ENCODE peak calls at places on chromosomes 13 and 19, in ten cellular contexts. X is central memory CD4-positive, alpha-beta T cell; M is stimulated activated CD8-positive, alpha-beta memory T cell treated with anti-CD3 and anti-CD28 coated beads, Interleukin-4, amount 100 ng/mL, for 1 hour; Y is stimulated activated CD4-positive, alpha-beta T cell treated with anti-CD3 and anti-CD28 coated beads, Interleukin-4, amount 100 ng/mL, for 1 hour; L is T-helper 2 cell; A is PC-3; J is HFFc6; B is fibroblast of gingiva; P is retinal pigment epithelial cell; S is ELR. C is an unnamed sample.

GRCh38 chr19:47057328-47057727 is 8.9 kb upstream of the TMEM160 start:
- DNase-seq in S (peak; percentile 46), L (no peak), B (no peak), M (no peak), X (no peak), J (peak; percentile 23), Y (no peak), A (no peak), P (no peak), C (no peak)

GRCh38 chr19:5718579-5719273 is 1.2 kb downstream of the LONP1 start:
- DNase-seq in A (peak; percentile 67), L (peak; percentile 52), X (no peak), B (peak; percentile 68), S (peak; percentile 86), P (peak; percentile 30), Y (peak; percentile 53), J (peak; percentile 63), M (no peak), C (no peak)

GRCh38 chr13:41708648-41709175 is 251.4 kb downstream of the RGCC start:
- DNase-seq in M (no peak), P (no peak), J (no peak), X (no peak), Y (no peak), B (peak; percentile 30), L (no peak), S (no peak), A (no peak), C (no peak)

GRCh38 chr13:26583662-26584061 is 26.2 kb downstream of the WASF3 start:
- DNase-seq in S (peak; percentile 8), J (no peak), L (no peak), A (no peak), P (no peak), X (no peak), M (no peak), B (no peak), Y (no peak), C (no peak)

GRCh38 chr13:77896536-77896935 is 22.1 kb downstream of the EDNRB start:
- DNase-seq in B (peak; percentile 98), L (no peak), J (no peak), Y (no peak), M (no peak), A (peak; percentile 36), P (no peak), S (peak; percentile 55), X (no peak), C (no peak)

GRCh38 chr13:109336730-109337129 is 449.7 kb downstream of the IRS2 start:
- DNase-seq in S (peak; percentile 91), M (no peak), Y (no peak), P (peak; percentile 80), L (no peak), J (peak; percentile 76), X (no peak), B (peak; percentile 62), A (peak; percentile 62), C (no peak)

GRCh38 chr13:47679391-47679790 is 321.7 kb downstream of the SUCLA2 start:
- DNase-seq in L (no peak), P (no peak), J (peak; percentile 28), S (peak; percentile 63), X (no peak), M (no peak), A (peak; percentile 52), Y (no peak), B (peak; percentile 52), C (no peak)

GRCh38 chr13:50203256-50204083 is 188.2 kb downstream of the KCNRG start:
- DNase-seq in P (no peak), X (no peak), J (no peak), B (no peak), M (no peak), S (no peak), Y (no peak), L (no peak), A (no peak), C (no peak)

GRCh38 chr13:111132948-111133347 is 17.8 kb downstream of the ARHGEF7 start:
- DNase-seq in M (no peak), Y (no peak), X (no peak), S (no peak), P (no peak), A (no peak), J (no peak), B (no peak), L (no peak), C (no peak)

GRCh38 chr13:75505966-75506365 is 24.0 kb upstream of the TBC1D4 start:
- DNase-seq in A (no peak), L (no peak), B (no peak), S (no peak), P (no peak), Y (no peak), J (no peak), M (no peak), X (no peak), C (no peak)

C was measured in GM18507.